ENCODE peak calls at places on chromosome 16, in seven cellular contexts. One of them, this sample, is unnamed.

GRCh38 chr16:86296263-86296662 is 214.1 kb upstream of the FOXF1 start:
- DNase-seq in OCI-LY7: no peak
- DNase-seq in CD8-positive, alpha-beta T cell: no peak
- DNase-seq in prostate gland: no peak
- DNase-seq in colonic mucosa: no peak
- DNase-seq in ascending aorta: no peak
- DNase-seq in stomach: no peak
- DNase-seq in this sample: no peak

GRCh38 chr16:78866556-78866955 is 734.0 kb downstream of the MAF start:
- DNase-seq in OCI-LY7: no peak
- DNase-seq in CD8-positive, alpha-beta T cell: no peak
- DNase-seq in prostate gland: peak; percentile 57
- DNase-seq in colonic mucosa: no peak
- DNase-seq in ascending aorta: no peak
- DNase-seq in stomach: no peak
- DNase-seq in this sample: no peak

GRCh38 chr16:1172651-1173050 is 19.7 kb downstream of the CACNA1H start:
- DNase-seq in OCI-LY7: no peak
- DNase-seq in CD8-positive, alpha-beta T cell: no peak
- DNase-seq in prostate gland: no peak
- DNase-seq in colonic mucosa: no peak
- DNase-seq in ascending aorta: no peak
- DNase-seq in stomach: no peak
- DNase-seq in this sample: no peak

GRCh38 chr16:63324306-63324705 is 1288.1 kb upstream of the CDH8 start:
- DNase-seq in OCI-LY7: no peak
- DNase-seq in CD8-positive, alpha-beta T cell: no peak
- DNase-seq in prostate gland: no peak
- DNase-seq in colonic mucosa: no peak
- DNase-seq in ascending aorta: no peak
- DNase-seq in stomach: no peak
- DNase-seq in this sample: no peak

GRCh38 chr16:79143026-79143425 is 457.5 kb downstream of the MAF start:
- DNase-seq in OCI-LY7: no peak
- DNase-seq in CD8-positive, alpha-beta T cell: no peak
- DNase-seq in prostate gland: no peak
- DNase-seq in colonic mucosa: no peak
- DNase-seq in ascending aorta: no peak
- DNase-seq in stomach: no peak
- DNase-seq in this sample: no peak

GRCh38 chr16:66028505-66029216 is 337.8 kb upstream of the CDH5 start:
- DNase-seq in OCI-LY7: no peak
- DNase-seq in CD8-positive, alpha-beta T cell: no peak
- DNase-seq in prostate gland: no peak
- DNase-seq in colonic mucosa: no peak
- DNase-seq in ascending aorta: no peak
- DNase-seq in stomach: no peak
- DNase-seq in this sample: no peak

GRCh38 chr16:89150090-89150835 is 21.3 kb upstream of the CDH15 start:
- DNase-seq in OCI-LY7: no peak
- DNase-seq in CD8-positive, alpha-beta T cell: no peak
- DNase-seq in prostate gland: no peak
- DNase-seq in colonic mucosa: no peak
- DNase-seq in ascending aorta: no peak
- DNase-seq in stomach: no peak
- DNase-seq in this sample: peak; percentile 22

GRCh38 chr16:88747588-88748301 is 37.3 kb downstream of the PIEZO1 start:
- DNase-seq in OCI-LY7: peak; percentile 66
- DNase-seq in CD8-positive, alpha-beta T cell: no peak
- DNase-seq in prostate gland: no peak
- DNase-seq in colonic mucosa: peak; percentile 63
- DNase-seq in ascending aorta: no peak
- DNase-seq in stomach: peak; percentile 36
- DNase-seq in this sample: no peak

GRCh38 chr16:56944954-56945839 is 13.3 kb downstream of the HERPUD1 start:
- DNase-seq in OCI-LY7: no peak
- DNase-seq in CD8-positive, alpha-beta T cell: no peak
- DNase-seq in prostate gland: no peak
- DNase-seq in colonic mucosa: no peak
- DNase-seq in ascending aorta: no peak
- DNase-seq in stomach: no peak
- DNase-seq in this sample: no peak

GRCh38 chr16:2858245-2859025 is 465 bp upstream of the PRSS22 start:
- DNase-seq in OCI-LY7: no peak
- DNase-seq in CD8-positive, alpha-beta T cell: no peak
- DNase-seq in prostate gland: peak; percentile 83
- DNase-seq in colonic mucosa: peak; percentile 88
- DNase-seq in ascending aorta: no peak
- DNase-seq in stomach: peak; percentile 91
- DNase-seq in this sample: peak; percentile 90

GRCh38 chr16:15876503-15876902 is 11.9 kb downstream of the CEP20 start:
- DNase-seq in OCI-LY7: no peak
- DNase-seq in CD8-positive, alpha-beta T cell: no peak
- DNase-seq in prostate gland: no peak
- DNase-seq in colonic mucosa: no peak
- DNase-seq in ascending aorta: no peak
- DNase-seq in stomach: no peak
- DNase-seq in this sample: no peak

GRCh38 chr16:22694887-22695382 is 119.0 kb upstream of the HS3ST2 start:
- DNase-seq in OCI-LY7: no peak
- DNase-seq in CD8-positive, alpha-beta T cell: no peak
- DNase-seq in prostate gland: no peak
- DNase-seq in colonic mucosa: peak; percentile 23
- DNase-seq in ascending aorta: no peak
- DNase-seq in stomach: no peak
- DNase-seq in this sample: no peak

GRCh38 chr16:23227529-23227928 is 45.0 kb downstream of the SCNN1G start:
- DNase-seq in OCI-LY7: peak; percentile 3
- DNase-seq in CD8-positive, alpha-beta T cell: no peak
- DNase-seq in prostate gland: no peak
- DNase-seq in colonic mucosa: no peak
- DNase-seq in ascending aorta: no peak
- DNase-seq in stomach: no peak
- DNase-seq in this sample: no peak

GRCh38 chr16:53518550-53519416 is 15.8 kb upstream of the AKTIP start:
- DNase-seq in OCI-LY7: peak; percentile 80
- DNase-seq in CD8-positive, alpha-beta T cell: peak; percentile 45
- DNase-seq in prostate gland: no peak
- DNase-seq in colonic mucosa: peak; percentile 51
- DNase-seq in ascending aorta: no peak
- DNase-seq in stomach: peak; percentile 58
- DNase-seq in this sample: no peak

GRCh38 chr16:73092236-73092781 is 44.4 kb upstream of the ZFHX3 start:
- DNase-seq in OCI-LY7: no peak
- DNase-seq in CD8-positive, alpha-beta T cell: no peak
- DNase-seq in prostate gland: no peak
- DNase-seq in colonic mucosa: no peak
- DNase-seq in ascending aorta: no peak
- DNase-seq in stomach: no peak
- DNase-seq in this sample: no peak

GRCh38 chr16:54159490-54160080 is 127.0 kb downstream of the IRX3 start:
- DNase-seq in OCI-LY7: no peak
- DNase-seq in CD8-positive, alpha-beta T cell: no peak
- DNase-seq in prostate gland: no peak
- DNase-seq in colonic mucosa: no peak
- DNase-seq in ascending aorta: no peak
- DNase-seq in stomach: no peak
- DNase-seq in this sample: no peak

GRCh38 chr16:87240211-87241134 is 76.7 kb downstream of the C16orf95 start:
- DNase-seq in OCI-LY7: no peak
- DNase-seq in CD8-positive, alpha-beta T cell: no peak
- DNase-seq in prostate gland: no peak
- DNase-seq in colonic mucosa: peak; percentile 29
- DNase-seq in ascending aorta: no peak
- DNase-seq in stomach: no peak
- DNase-seq in this sample: no peak

GRCh38 chr16:68713430-68713829 is 23.7 kb upstream of the CDH1 start:
- DNase-seq in OCI-LY7: no peak
- DNase-seq in CD8-positive, alpha-beta T cell: no peak
- DNase-seq in prostate gland: no peak
- DNase-seq in colonic mucosa: no peak
- DNase-seq in ascending aorta: no peak
- DNase-seq in stomach: no peak
- DNase-seq in this sample: no peak

GRCh38 chr16:88907768-88908167 is 41.3 kb upstream of the PABPN1L start:
- DNase-seq in OCI-LY7: no peak
- DNase-seq in CD8-positive, alpha-beta T cell: no peak
- DNase-seq in prostate gland: no peak
- DNase-seq in colonic mucosa: no peak
- DNase-seq in ascending aorta: no peak
- DNase-seq in stomach: no peak
- DNase-seq in this sample: no peak

GRCh38 chr16:50371936-50372595 is 3.3 kb upstream of the BRD7 start:
- DNase-seq in OCI-LY7: no peak
- DNase-seq in CD8-positive, alpha-beta T cell: no peak
- DNase-seq in prostate gland: no peak
- DNase-seq in colonic mucosa: no peak
- DNase-seq in ascending aorta: no peak
- DNase-seq in stomach: no peak
- DNase-seq in this sample: no peak

GRCh38 chr16:78161023-78161729 is 61.7 kb downstream of the WWOX start:
- DNase-seq in OCI-LY7: no peak
- DNase-seq in CD8-positive, alpha-beta T cell: no peak
- DNase-seq in prostate gland: no peak
- DNase-seq in colonic mucosa: no peak
- DNase-seq in ascending aorta: no peak
- DNase-seq in stomach: no peak
- DNase-seq in this sample: no peak

GRCh38 chr16:68229431-68230175 is 6.3 kb downstream of the ESRP2 start:
- DNase-seq in OCI-LY7: peak; percentile 71
- DNase-seq in CD8-positive, alpha-beta T cell: no peak
- DNase-seq in prostate gland: peak; percentile 48
- DNase-seq in colonic mucosa: no peak
- DNase-seq in ascending aorta: no peak
- DNase-seq in stomach: peak; percentile 52
- DNase-seq in this sample: no peak

GRCh38 chr16:56370836-56371235 is 54.5 kb downstream of the AMFR start:
- DNase-seq in OCI-LY7: no peak
- DNase-seq in CD8-positive, alpha-beta T cell: no peak
- DNase-seq in prostate gland: no peak
- DNase-seq in colonic mucosa: no peak
- DNase-seq in ascending aorta: no peak
- DNase-seq in stomach: peak; percentile 42
- DNase-seq in this sample: peak; percentile 41

GRCh38 chr16:2297506-2297860 is 29.6 kb upstream of the RNPS1 start:
- DNase-seq in OCI-LY7: no peak
- DNase-seq in CD8-positive, alpha-beta T cell: no peak
- DNase-seq in prostate gland: no peak
- DNase-seq in colonic mucosa: no peak
- DNase-seq in ascending aorta: no peak
- DNase-seq in stomach: no peak
- DNase-seq in this sample: no peak

GRCh38 chr16:79815049-79815448 is 214.5 kb upstream of the MAF start:
- DNase-seq in OCI-LY7: no peak
- DNase-seq in CD8-positive, alpha-beta T cell: no peak
- DNase-seq in prostate gland: no peak
- DNase-seq in colonic mucosa: no peak
- DNase-seq in ascending aorta: no peak
- DNase-seq in stomach: no peak
- DNase-seq in this sample: no peak

GRCh38 chr16:5017678-5017969 is 16.1 kb downstream of the NAGPA start:
- DNase-seq in OCI-LY7: no peak
- DNase-seq in CD8-positive, alpha-beta T cell: no peak
- DNase-seq in prostate gland: no peak
- DNase-seq in colonic mucosa: no peak
- DNase-seq in ascending aorta: no peak
- DNase-seq in stomach: no peak
- DNase-seq in this sample: no peak

GRCh38 chr16:11583889-11584565 is 2.7 kb downstream of the LITAF start:
- DNase-seq in OCI-LY7: no peak
- DNase-seq in CD8-positive, alpha-beta T cell: no peak
- DNase-seq in prostate gland: peak; percentile 75
- DNase-seq in colonic mucosa: peak; percentile 79
- DNase-seq in ascending aorta: no peak
- DNase-seq in stomach: peak; percentile 69
- DNase-seq in this sample: peak; percentile 45

GRCh38 chr16:11583171-11583570 is 3.5 kb downstream of the LITAF start:
- DNase-seq in OCI-LY7: no peak
- DNase-seq in CD8-positive, alpha-beta T cell: no peak
- DNase-seq in prostate gland: no peak
- DNase-seq in colonic mucosa: no peak
- DNase-seq in ascending aorta: no peak
- DNase-seq in stomach: no peak
- DNase-seq in this sample: no peak

GRCh38 chr16:11581677-11582076 is 5.0 kb downstream of the LITAF start:
- DNase-seq in OCI-LY7: no peak
- DNase-seq in CD8-positive, alpha-beta T cell: no peak
- DNase-seq in prostate gland: no peak
- DNase-seq in colonic mucosa: no peak
- DNase-seq in ascending aorta: no peak
- DNase-seq in stomach: no peak
- DNase-seq in this sample: no peak

GRCh38 chr16:11580451-11581086 is 6.2 kb downstream of the LITAF start:
- DNase-seq in OCI-LY7: no peak
- DNase-seq in CD8-positive, alpha-beta T cell: no peak
- DNase-seq in prostate gland: no peak
- DNase-seq in colonic mucosa: no peak
- DNase-seq in ascending aorta: no peak
- DNase-seq in stomach: no peak
- DNase-seq in this sample: peak; percentile 28

GRCh38 chr16:11582157-11582814 is 4.4 kb downstream of the LITAF start:
- DNase-seq in OCI-LY7: no peak
- DNase-seq in CD8-positive, alpha-beta T cell: no peak
- DNase-seq in prostate gland: no peak
- DNase-seq in colonic mucosa: no peak
- DNase-seq in ascending aorta: no peak
- DNase-seq in stomach: no peak
- DNase-seq in this sample: no peak
- H3K4me1 ChIP-seq in OCI-LY7: peaks cover 60% of the 10 kb centered on the region
- H3K4me1 ChIP-seq in CD8-positive, alpha-beta T cell: peaks cover 66% of the 10 kb centered on the region
- H3K4me1 ChIP-seq in prostate gland: peaks cover 2% of the 10 kb centered on the region
- H3K4me1 ChIP-seq in colonic mucosa: peaks cover 7% of the 10 kb centered on the region
- H3K4me1 ChIP-seq in ascending aorta: peaks cover 27% of the 10 kb centered on the region
- H3K4me1 ChIP-seq in stomach: peaks cover 85% of the 10 kb centered on the region
- H3K4me1 ChIP-seq in this sample: peaks cover 85% of the 10 kb centered on the region

GRCh38 chr16:80968386-80969113 is 38.1 kb downstream of the CMC2 start:
- DNase-seq in OCI-LY7: no peak
- DNase-seq in CD8-positive, alpha-beta T cell: no peak
- DNase-seq in prostate gland: no peak
- DNase-seq in colonic mucosa: no peak
- DNase-seq in ascending aorta: no peak
- DNase-seq in stomach: no peak
- DNase-seq in this sample: no peak
- TF ChIP-seq CTCF in OCI-LY7: peak; percentile 34
- TF ChIP-seq CTCF in CD8-positive, alpha-beta T cell: no peak
- TF ChIP-seq CTCF in prostate gland: no peak
- TF ChIP-seq CTCF in colonic mucosa: no peak
- TF ChIP-seq CTCF in ascending aorta: no peak
- TF ChIP-seq CTCF in stomach: no peak
- TF ChIP-seq CTCF in this sample: no peak

GRCh38 chr16:24995469-24995868 is 19.7 kb downstream of the ARHGAP17 start:
- DNase-seq in OCI-LY7: no peak
- DNase-seq in CD8-positive, alpha-beta T cell: no peak
- DNase-seq in prostate gland: no peak
- DNase-seq in colonic mucosa: no peak
- DNase-seq in ascending aorta: no peak
- DNase-seq in stomach: no peak
- DNase-seq in this sample: no peak
- H3K4me1 ChIP-seq in OCI-LY7: peaks cover 23% of the 10 kb centered on the region
- H3K4me1 ChIP-seq in CD8-positive, alpha-beta T cell: peaks cover 19% of the 10 kb centered on the region
- H3K4me1 ChIP-seq in prostate gland: no peaks in the 10 kb centered on the region
- H3K4me1 ChIP-seq in colonic mucosa: peaks cover 15% of the 10 kb centered on the region
- H3K4me1 ChIP-seq in ascending aorta: peaks cover 61% of the 10 kb centered on the region
- H3K4me1 ChIP-seq in stomach: peaks cover 87% of the 10 kb centered on the region
- H3K4me1 ChIP-seq in this sample: peaks cover 73% of the 10 kb centered on the region

GRCh38 chr16:70582280-70582978 is 58.8 kb downstream of the SF3B3 start:
- DNase-seq in OCI-LY7: no peak
- DNase-seq in CD8-positive, alpha-beta T cell: no peak
- DNase-seq in prostate gland: no peak
- DNase-seq in colonic mucosa: no peak
- DNase-seq in ascending aorta: no peak
- DNase-seq in stomach: no peak
- DNase-seq in this sample: no peak
- TF ChIP-seq CTCF in OCI-LY7: peak; percentile 65
- TF ChIP-seq CTCF in CD8-positive, alpha-beta T cell: no peak
- TF ChIP-seq CTCF in prostate gland: no peak
- TF ChIP-seq CTCF in colonic mucosa: no peak
- TF ChIP-seq CTCF in ascending aorta: no peak
- TF ChIP-seq CTCF in stomach: no peak
- TF ChIP-seq CTCF in this sample: no peak